ENCODE peak calls at places on chromosomes 13 and 19, in five cellular contexts. T is activated CD4-positive, CD25-positive, alpha-beta regulatory T cell treated with anti-CD3 and anti-CD28 coated beads, Interleukin-2, amount 50 U/mL, for 16 hours; U is IMR-90; W is stimulated activated CD4-positive, alpha-beta T cell treated with anti-CD3 and anti-CD28 coated beads, TNF-alpha, amount 100 ng/mL, for 4 hours; F is ACHN. Z is an unnamed sample.

GRCh38 chr19:42089772-42090171 is 13.8 kb downstream of the ZNF574 start:
- DNase-seq in T (no peak), U (no peak), W (no peak), F (no peak), Z (no peak)

GRCh38 chr19:54418030-54418929 is 3.0 kb downstream of the TTYH1 start:
- DNase-seq in T (no peak), U (peak), W (no peak), F (no peak), Z (peak)

GRCh38 chr13:87887459-87888123 is 216.4 kb downstream of the SLITRK5 start:
- DNase-seq in T (no peak), U (no peak), W (no peak), F (no peak), Z (no peak)

GRCh38 chr19:18608102-18608804 is 1.7 kb upstream of the CRLF1 start:
- DNase-seq in T (no peak), U (no peak), W (no peak), F (no peak), Z (no peak)

GRCh38 chr13:70723732-70724131 is 615.5 kb upstream of the KLHL1 start:
- DNase-seq in T (no peak), U (no peak), W (no peak), F (peak), Z (no peak)

GRCh38 chr19:12163841-12164240 is 945 bp downstream of the ZNF136 start:
- DNase-seq in T (no peak), U (peak), W (no peak), F (peak), Z (no peak)

GRCh38 chr19:47106819-47107200 is 6.8 kb downstream of the ZC3H4 start:
- DNase-seq in T (no peak), U (peak), W (no peak), F (no peak), Z (no peak)

GRCh38 chr19:35457173-35457572 is 9.1 kb downstream of the FFAR2 start:
- DNase-seq in T (no peak), U (no peak), W (no peak), F (no peak), Z (no peak)

GRCh38 chr19:43809762-43810696 is 7.8 kb upstream of the LYPD5 start:
- DNase-seq in T (no peak), U (peak), W (no peak), F (peak), Z (peak)

GRCh38 chr13:32165791-32166190 is 134.2 kb downstream of the FRY start:
- DNase-seq in T (no peak), U (no peak), W (no peak), F (no peak), Z (no peak)

GRCh38 chr13:103157034-103157433 is 90.8 kb upstream of the SLC10A2 start:
- DNase-seq in T (no peak), U (no peak), W (no peak), F (no peak), Z (no peak)

GRCh38 chr13:31818236-31818635 is 78.9 kb downstream of the RXFP2 start:
- DNase-seq in T (no peak), U (no peak), W (no peak), F (no peak), Z (no peak)

GRCh38 chr13:18964942-18965341 is 216.7 kb downstream of the TUBA3C start:
- DNase-seq in T (no peak), U (no peak), W (no peak), F (no peak), Z (no peak)

GRCh38 chr19:30293051-30293785 is 79.0 kb upstream of the ZNF536 start:
- DNase-seq in T (no peak), U (no peak), W (no peak), F (no peak), Z (no peak)

GRCh38 chr13:21998279-21998678 is 327.4 kb downstream of the FGF9 start:
- DNase-seq in T (no peak), U (no peak), W (no peak), F (no peak), Z (no peak)

GRCh38 chr19:38358071-38358470 is 16.3 kb upstream of the PSMD8 start:
- DNase-seq in T (no peak), U (no peak), W (no peak), F (no peak), Z (no peak)

GRCh38 chr19:50567052-50567841 is 988 bp downstream of the LRRC4B start:
- DNase-seq in T (no peak), U (no peak), W (no peak), F (no peak), Z (no peak)